ENCODE peak calls at places on chromosome 1, in eight cellular contexts. L is activated CD4-positive, CD25-positive, alpha-beta regulatory T cell treated with anti-CD3 and anti-CD28 coated beads, Interleukin-2, amount 50 U/mL, for 72 hours; A is uterus; U is SW480; E is T-helper 2 cell; R is mucosa of gallbladder; G is RPMI8226; O is A549. Y is an unnamed sample.

GRCh38 chr1:30982937-30983336 is 74.4 kb upstream of the SDC3 start:
- DNase-seq in L (no peak), A (no peak), U (no peak), E (no peak), R (no peak), G (peak), O (no peak), Y (no peak)

GRCh38 chr1:47533176-47534039 is 95.6 kb downstream of the FOXD2 start:
- DNase-seq in L (no peak), A (peak), U (peak), E (no peak), R (peak), G (no peak), O (no peak), Y (peak)

GRCh38 chr1:43256675-43257570 is 12.9 kb upstream of the TMEM125 start:
- DNase-seq in L (no peak), A (no peak), U (no peak), E (no peak), R (peak), G (peak), O (no peak), Y (no peak)

GRCh38 chr1:228058981-228059535 is 23.4 kb upstream of the ARF1 start:
- DNase-seq in L (no peak), A (peak), U (no peak), E (no peak), R (no peak), G (peak), O (no peak), Y (no peak)

GRCh38 chr1:181538836-181539235 is 55.5 kb downstream of the CACNA1E start:
- DNase-seq in L (no peak), A (no peak), U (no peak), E (no peak), R (no peak), G (no peak), O (no peak), Y (no peak)

GRCh38 chr1:55155522-55155921 is 59.6 kb downstream of the USP24 start:
- DNase-seq in L (no peak), A (no peak), U (no peak), E (no peak), R (no peak), G (no peak), O (no peak), Y (no peak)

GRCh38 chr1:29563571-29563970 is 327.2 kb downstream of the PTPRU start:
- DNase-seq in L (no peak), A (no peak), U (no peak), E (no peak), R (no peak), G (no peak), O (no peak), Y (no peak)

GRCh38 chr1:25503551-25504426 is 39.6 kb upstream of the LDLRAP1 start:
- DNase-seq in L (no peak), A (no peak), U (peak), E (peak), R (peak), G (peak), O (peak), Y (no peak)

GRCh38 chr1:54569339-54569738 is 21.3 kb downstream of the ACOT11 start:
- DNase-seq in L (no peak), A (no peak), U (peak), E (no peak), R (no peak), G (no peak), O (no peak), Y (peak)